ENCODE peak calls at places on chromosomes 13 and 19, in four cellular contexts. L is SK-N-SH, H is H1, O is HCT116. E is an unnamed sample.

GRCh38 chr19:6216996-6217751 is 62.6 kb downstream of the MLLT1 start:
- DNase-seq in O (no peak), L (peak; percentile 93), H (no peak), E (no peak)

GRCh38 chr13:20772401-20773131 is 1.2 kb downstream of the EEF1AKMT1 start:
- DNase-seq in O (no peak), H (no peak), L (no peak), E (no peak)

GRCh38 chr13:25423831-25424230 is 52.1 kb downstream of the ATP8A2 start:
- DNase-seq in H (peak; percentile 20), L (no peak), O (no peak), E (no peak)

GRCh38 chr13:22665531-22665930 is 515.2 kb upstream of the SGCG start:
- DNase-seq in O (no peak), H (no peak), L (no peak), E (peak; percentile 56)

GRCh38 chr13:111213964-111214726 is 99.0 kb downstream of the ARHGEF7 start:
- DNase-seq in L (no peak), H (no peak), O (no peak), E (no peak)

GRCh38 chr13:112684444-112684843 is 5.4 kb upstream of the ATP11A start:
- DNase-seq in L (no peak), H (no peak), O (no peak), E (no peak)

GRCh38 chr13:46759861-46760260 is 37.1 kb downstream of the ESD start:
- DNase-seq in O (no peak), H (no peak), L (no peak), E (peak; percentile 9)

GRCh38 chr13:33275916-33276315 is 9.6 kb downstream of the STARD13 start:
- DNase-seq in L (no peak), O (no peak), H (no peak), E (no peak)

GRCh38 chr13:32745509-32745908 is 159.3 kb downstream of the PDS5B start:
- DNase-seq in O (no peak), H (no peak), L (no peak), E (no peak)

GRCh38 chr19:12706332-12706718 is 9.9 kb upstream of the FBXW9 start:
- DNase-seq in H (no peak), L (no peak), O (no peak), E (no peak)

GRCh38 chr19:12705169-12705568 is 8.7 kb upstream of the FBXW9 start:
- DNase-seq in H (no peak), L (no peak), O (no peak), E (no peak)

GRCh38 chr19:12705654-12706331 is 9.4 kb upstream of the FBXW9 start:
- DNase-seq in H (no peak), O (no peak), L (no peak), E (no peak)

GRCh38 chr19:12701596-12702282 is 5.3 kb upstream of the FBXW9 start:
- DNase-seq in H (no peak), L (no peak), O (no peak), E (no peak)

GRCh38 chr19:12703056-12703455 is 6.6 kb upstream of the FBXW9 start:
- DNase-seq in H (peak; percentile 89), L (peak; percentile 90), O (peak; percentile 57), E (no peak)
- TF ChIP-seq JUND in H (no peak), L (no peak), O (no peak), E (no peak)

GRCh38 chr13:77898097-77898496 is 20.5 kb downstream of the EDNRB start:
- DNase-seq in H (no peak), L (no peak), O (no peak), E (no peak)
- TF ChIP-seq JUND in H (no peak), L (no peak), O (no peak), E (no peak)

DNA sequence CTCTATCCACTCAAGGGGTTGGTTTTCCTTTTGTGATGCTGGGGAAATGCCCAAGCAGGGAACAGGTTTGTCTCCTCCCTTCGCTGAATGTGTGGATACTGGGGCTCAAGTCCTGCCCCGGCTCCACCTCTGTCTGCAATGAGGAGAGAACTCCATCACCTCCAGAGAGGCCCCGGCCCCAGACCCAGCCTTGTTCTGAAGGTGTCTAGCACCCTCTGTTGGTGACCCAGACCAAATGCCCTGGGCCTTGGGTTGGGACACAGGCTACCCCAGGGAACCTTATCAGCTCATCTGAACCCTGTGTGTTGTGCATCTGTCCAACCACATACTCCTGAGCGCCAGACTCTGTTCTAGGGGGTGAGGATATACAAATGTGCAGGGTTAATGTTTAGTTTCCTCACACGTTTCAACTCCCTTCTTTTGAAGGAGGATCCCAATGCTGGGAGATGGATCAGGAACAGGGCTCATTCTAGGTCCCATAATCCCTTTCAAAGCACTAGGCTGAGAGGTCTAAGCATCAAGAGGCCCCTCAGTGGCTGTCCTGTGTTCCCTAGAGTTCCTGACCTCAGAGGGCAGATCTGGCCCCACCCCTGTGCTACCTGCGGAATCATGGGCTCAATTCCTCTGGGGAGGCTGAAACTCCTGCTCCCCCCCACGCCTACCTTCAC is 112.5 kb upstream of the SLC7A1 start:
- DNase-seq in H (peak; percentile 79), L (peak; percentile 41), O (peak; percentile 21), E (no peak)
- TF ChIP-seq JUND in H (no peak), L (no peak), O (no peak), E (no peak)

DNA sequence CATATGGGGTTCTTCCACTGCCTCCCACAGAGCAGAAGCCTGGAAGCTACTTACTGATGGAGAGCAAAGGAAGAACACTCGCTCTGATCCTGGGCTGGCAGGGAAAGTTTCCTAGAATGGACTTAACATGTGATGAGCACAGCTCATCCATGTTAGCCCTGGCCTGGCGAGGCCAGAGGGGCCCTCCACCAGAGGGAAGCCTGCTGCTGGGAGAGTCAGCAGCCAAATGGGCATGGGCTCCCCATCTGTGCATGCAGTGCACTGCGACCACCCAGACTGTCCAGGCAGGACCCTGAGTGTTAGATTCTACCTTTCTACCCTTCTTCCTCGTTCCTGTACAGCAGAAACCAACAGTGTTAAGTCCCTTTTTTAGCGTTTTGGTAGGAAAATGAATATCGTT is 8.9 kb downstream of the HNRNPUL1 start:
- DNase-seq in O (no peak), L (no peak), H (no peak), E (no peak)
- TF ChIP-seq JUND in O (no peak), L (no peak), H (no peak), E (no peak)

GRCh38 chr13:36453518-36453917 is 21.2 kb downstream of the CCNA1 start:
- DNase-seq in L (no peak), O (no peak), H (no peak), E (peak; percentile 52)

GRCh38 chr13:36447501-36447900 is 15.2 kb downstream of the CCNA1 start:
- DNase-seq in H (no peak), O (no peak), L (no peak), E (no peak)

GRCh38 chr13:36454121-36454520 is 21.8 kb downstream of the CCNA1 start:
- DNase-seq in O (no peak), L (no peak), H (no peak), E (no peak)

GRCh38 chr13:36454962-36455361 is 22.7 kb downstream of the CCNA1 start:
- DNase-seq in H (no peak), O (no peak), L (peak; percentile 11), E (no peak)

GRCh38 chr13:36450534-36450933 is 18.2 kb downstream of the CCNA1 start:
- DNase-seq in L (no peak), O (no peak), H (no peak), E (no peak)
- TF ChIP-seq JUND in L (no peak), O (no peak), H (no peak), E (no peak)

GRCh38 chr13:31385534-31385933 is 185.8 kb downstream of the B3GLCT start:
- DNase-seq in O (no peak), L (no peak), H (no peak), E (no peak)
- TF ChIP-seq JUND in O (no peak), L (no peak), H (no peak), E (no peak)

GRCh38 chr13:51584731-51585191 is 499 bp downstream of the WDFY2 start:
- DNase-seq in L (peak; percentile 65), O (peak; percentile 23), H (peak; percentile 81), E (no peak)

GRCh38 chr13:51579676-51580075 is 4.6 kb upstream of the WDFY2 start:
- DNase-seq in O (no peak), H (no peak), L (no peak), E (no peak)

GRCh38 chr13:51583469-51583874 is 790 bp upstream of the WDFY2 start:
- DNase-seq in L (no peak), H (no peak), O (no peak), E (no peak)

GRCh38 chr13:51583875-51584730 is at the start of gene WDFY2:
- DNase-seq in L (peak; percentile 96), H (peak; percentile 100), O (peak; percentile 99), E (peak; percentile 99)

GRCh38 chr13:51581148-51581820 is 3.0 kb upstream of the WDFY2 start:
- DNase-seq in L (no peak), H (no peak), O (no peak), E (no peak)
- TF ChIP-seq JUND in L (no peak), H (no peak), O (no peak), E (no peak)

DNA sequence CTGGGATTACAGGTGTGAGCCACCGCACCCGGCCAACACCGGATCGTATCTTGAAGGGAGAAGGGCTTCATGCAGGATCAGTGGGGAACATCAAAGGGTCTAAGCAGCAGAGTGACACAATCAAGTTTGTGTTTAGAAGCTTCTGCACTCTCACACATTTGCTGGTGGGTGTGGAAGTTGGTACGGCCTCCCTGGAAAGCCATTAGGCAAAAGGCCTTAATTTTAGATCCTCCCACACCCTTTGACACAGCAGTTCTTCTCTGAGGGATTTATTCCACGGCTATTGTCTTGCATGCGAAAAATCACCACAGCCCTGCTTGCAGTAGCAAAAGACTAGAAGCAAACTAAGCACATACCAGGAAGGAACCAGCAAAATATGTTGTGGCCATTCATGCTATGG is 18.3 kb upstream of the SLC1A5 start:
- DNase-seq in L (no peak), H (no peak), O (no peak), E (no peak)
- TF ChIP-seq JUND in L (no peak), H (no peak), O (no peak), E (no peak)

DNA sequence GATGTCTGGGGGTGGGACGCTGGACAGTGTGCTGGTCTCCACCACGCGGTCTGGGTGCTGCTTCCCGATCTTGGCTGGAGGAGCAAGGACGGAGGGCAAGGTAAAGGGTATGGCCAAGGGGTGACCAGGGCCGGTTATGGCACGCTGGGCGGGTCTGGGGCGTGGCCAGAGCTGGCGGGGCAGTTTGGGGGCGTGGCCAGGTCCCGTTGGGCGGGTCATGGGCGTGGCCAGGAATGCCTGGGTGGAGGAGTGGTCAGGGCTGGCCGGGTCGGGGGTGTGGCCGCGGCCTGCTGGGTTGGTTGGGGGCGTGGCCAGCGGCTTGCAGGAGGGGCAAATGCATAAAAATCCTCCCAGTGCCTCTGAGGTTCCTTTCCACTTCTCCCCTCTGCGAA is 19.2 kb downstream of the GPX4 start:
- DNase-seq in H (peak; percentile 100), O (peak; percentile 55), L (peak; percentile 99), E (peak; percentile 77)
- TF ChIP-seq JUND in H (no peak), O (no peak), L (no peak), E (no peak)